ENCODE peak calls at places on chromosomes 4 and X, in nine cellular contexts. G, A, D, N, W, V, P, F and M are unnamed samples.

GRCh38 chr4:83108101-83108861 is 6.2 kb downstream of the PLAC8 start:
- DNase-seq in G (no peak), A (no peak), D (no peak), N (no peak), W (no peak), V (no peak), P (no peak), F (no peak), M (no peak)

GRCh38 chr4:187668683-187669082 is 326.9 kb upstream of the ZFP42 start:
- DNase-seq in G (no peak), A (no peak), D (no peak), N (no peak), W (peak), V (no peak), P (no peak), F (no peak), M (no peak)

GRCh38 chr4:127604949-127605709 is 27.6 kb upstream of the INTU start:
- DNase-seq in G (no peak), A (peak), D (peak), N (peak), W (peak), V (no peak), P (peak), F (no peak), M (no peak)

GRCh38 chr4:145580906-145581305 is 38.3 kb upstream of the MMAA start:
- DNase-seq in G (no peak), A (no peak), D (no peak), N (no peak), W (no peak), V (no peak), P (no peak), F (no peak), M (no peak)

GRCh38 chr4:122914292-122914904 is 8.0 kb downstream of the NUDT6 start:
- DNase-seq in G (no peak), A (peak), D (no peak), N (no peak), W (peak), V (no peak), P (no peak), F (no peak), M (no peak)

GRCh38 chrX:85326234-85327059 is 53.0 kb downstream of the POF1B start:
- DNase-seq in G (no peak), A (no peak), D (no peak), N (no peak), W (no peak), V (peak), P (no peak), F (no peak), M (peak)

GRCh38 chr4:69823481-69824186 is 36.3 kb downstream of the SULT1E1 start:
- DNase-seq in G (peak), A (peak), D (no peak), N (peak), W (peak), V (peak), P (no peak), F (no peak), M (no peak)

GRCh38 chrX:11437642-11438379 is 144.6 kb downstream of the AMELX start:
- DNase-seq in G (no peak), A (peak), D (no peak), N (no peak), W (peak), V (peak), P (no peak), F (no peak), M (no peak)

GRCh38 chr4:141759796-141760425 is 123.5 kb downstream of the IL15 start:
- DNase-seq in G (no peak), A (no peak), D (no peak), N (no peak), W (peak), V (no peak), P (no peak), F (no peak), M (no peak)

GRCh38 chr4:61408163-61408562 is 208.0 kb downstream of the ADGRL3 start:
- DNase-seq in G (no peak), A (no peak), D (no peak), N (no peak), W (no peak), V (no peak), P (no peak), F (no peak), M (no peak)

GRCh38 chr4:4384837-4385236 is 2.1 kb upstream of the NSG1 start:
- DNase-seq in G (no peak), A (no peak), D (peak), N (peak), W (peak), V (no peak), P (peak), F (no peak), M (no peak)

GRCh38 chr4:175253184-175253902 is 335.2 kb downstream of the ADAM29 start:
- DNase-seq in G (no peak), A (no peak), D (no peak), N (no peak), W (no peak), V (no peak), P (no peak), F (no peak), M (no peak)

GRCh38 chr4:37745946-37746345 is 59.8 kb upstream of the RELL1 start:
- DNase-seq in G (no peak), A (no peak), D (no peak), N (no peak), W (no peak), V (no peak), P (no peak), F (no peak), M (no peak)

GRCh38 chr4:186168750-186169149 is 22.6 kb upstream of the CYP4V2 start:
- DNase-seq in G (no peak), A (peak), D (no peak), N (no peak), W (no peak), V (no peak), P (no peak), F (no peak), M (no peak)

GRCh38 chr4:73675623-73676022 is 55.4 kb upstream of the RASSF6 start:
- DNase-seq in G (no peak), A (no peak), D (no peak), N (no peak), W (no peak), V (no peak), P (no peak), F (no peak), M (no peak)

GRCh38 chrX:135625995-135626394 is 87.4 kb upstream of the CT45A1 start:
- DNase-seq in G (no peak), A (peak), D (no peak), N (peak), W (no peak), V (no peak), P (peak), F (no peak), M (no peak)

GRCh38 chrX:96906741-96907140 is 23.0 kb downstream of the RPA4 start:
- DNase-seq in G (no peak), A (no peak), D (no peak), N (no peak), W (peak), V (no peak), P (no peak), F (no peak), M (no peak)

GRCh38 chrX:94178145-94178790 is 504.3 kb downstream of the FAM133A start:
- DNase-seq in G (no peak), A (peak), D (no peak), N (no peak), W (no peak), V (no peak), P (no peak), F (no peak), M (no peak)

GRCh38 chr4:8163436-8164193 is 5.0 kb upstream of the ABLIM2 start:
- DNase-seq in G (no peak), A (no peak), D (no peak), N (no peak), W (no peak), V (no peak), P (no peak), F (no peak), M (no peak)